ENCODE peak calls at places on chromosome 7, in five cellular contexts. One of them, this sample, is unnamed.

GRCh38 chr7:96218844-96219243 is 103.1 kb downstream of the SLC25A13 start:
- DNase-seq in brain microvascular endothelial cell: no peak
- DNase-seq in AG04449: no peak
- DNase-seq in ovary: no peak
- DNase-seq in esophagus squamous epithelium: no peak
- DNase-seq in this sample: no peak

GRCh38 chr7:30595461-30596042 is 874 bp downstream of the GARS1 start:
- DNase-seq in brain microvascular endothelial cell: no peak
- DNase-seq in AG04449: no peak
- DNase-seq in ovary: no peak
- DNase-seq in esophagus squamous epithelium: no peak
- DNase-seq in this sample: no peak

GRCh38 chr7:35725280-35725680 is 30.3 kb upstream of the HERPUD2 start:
- DNase-seq in brain microvascular endothelial cell: no peak
- DNase-seq in AG04449: no peak
- DNase-seq in ovary: no peak
- DNase-seq in esophagus squamous epithelium: no peak
- DNase-seq in this sample: no peak

GRCh38 chr7:111486472-111487142 is 75.7 kb downstream of the IMMP2L start:
- DNase-seq in brain microvascular endothelial cell: peak
- DNase-seq in AG04449: peak
- DNase-seq in ovary: no peak
- DNase-seq in esophagus squamous epithelium: no peak
- DNase-seq in this sample: peak

GRCh38 chr7:155824195-155824915 is 12.1 kb upstream of the SHH start:
- DNase-seq in brain microvascular endothelial cell: no peak
- DNase-seq in AG04449: no peak
- DNase-seq in ovary: no peak
- DNase-seq in esophagus squamous epithelium: no peak
- DNase-seq in this sample: no peak

GRCh38 chr7:79502151-79502550 is 48.7 kb upstream of the MAGI2 start:
- DNase-seq in brain microvascular endothelial cell: no peak
- DNase-seq in AG04449: no peak
- DNase-seq in ovary: no peak
- DNase-seq in esophagus squamous epithelium: no peak
- DNase-seq in this sample: no peak

GRCh38 chr7:135258585-135258984 is 24.9 kb downstream of the STRA8 start:
- DNase-seq in brain microvascular endothelial cell: no peak
- DNase-seq in AG04449: no peak
- DNase-seq in ovary: no peak
- DNase-seq in esophagus squamous epithelium: no peak
- DNase-seq in this sample: no peak

GRCh38 chr7:113267885-113268284 is 149.5 kb upstream of the SMIM30 start:
- DNase-seq in brain microvascular endothelial cell: peak
- DNase-seq in AG04449: no peak
- DNase-seq in ovary: no peak
- DNase-seq in esophagus squamous epithelium: no peak
- DNase-seq in this sample: peak

GRCh38 chr7:73308665-73309214 is at the start of gene NSUN5:
- DNase-seq in brain microvascular endothelial cell: peak
- DNase-seq in AG04449: no peak
- DNase-seq in ovary: peak
- DNase-seq in esophagus squamous epithelium: peak
- DNase-seq in this sample: peak

GRCh38 chr7:116766881-116767280 is 94.9 kb downstream of the MET start:
- DNase-seq in brain microvascular endothelial cell: no peak
- DNase-seq in AG04449: no peak
- DNase-seq in ovary: no peak
- DNase-seq in esophagus squamous epithelium: no peak
- DNase-seq in this sample: no peak

GRCh38 chr7:140416560-140416959 is 12.7 kb downstream of the RAB19 start:
- DNase-seq in brain microvascular endothelial cell: no peak
- DNase-seq in AG04449: no peak
- DNase-seq in ovary: no peak
- DNase-seq in esophagus squamous epithelium: no peak
- DNase-seq in this sample: no peak

GRCh38 chr7:131525820-131526219 is 30.6 kb downstream of the PODXL start:
- DNase-seq in brain microvascular endothelial cell: peak
- DNase-seq in AG04449: no peak
- DNase-seq in ovary: no peak
- DNase-seq in esophagus squamous epithelium: no peak
- DNase-seq in this sample: no peak

GRCh38 chr7:29610031-29610490 is 46.4 kb downstream of the PRR15 start:
- DNase-seq in brain microvascular endothelial cell: no peak
- DNase-seq in AG04449: no peak
- DNase-seq in ovary: no peak
- DNase-seq in esophagus squamous epithelium: no peak
- DNase-seq in this sample: no peak

GRCh38 chr7:123538189-123538714 is 3.9 kb upstream of the IQUB start:
- DNase-seq in brain microvascular endothelial cell: peak
- DNase-seq in AG04449: peak
- DNase-seq in ovary: no peak
- DNase-seq in esophagus squamous epithelium: no peak
- DNase-seq in this sample: peak

GRCh38 chr7:127541548-127541947 is 43.8 kb downstream of the GCC1 start:
- DNase-seq in brain microvascular endothelial cell: no peak
- DNase-seq in AG04449: no peak
- DNase-seq in ovary: no peak
- DNase-seq in esophagus squamous epithelium: no peak
- DNase-seq in this sample: no peak

GRCh38 chr7:144048648-144049047 is at the start of gene OR2A5:
- DNase-seq in brain microvascular endothelial cell: no peak
- DNase-seq in AG04449: no peak
- DNase-seq in ovary: no peak
- DNase-seq in esophagus squamous epithelium: no peak
- DNase-seq in this sample: no peak

GRCh38 chr7:43302211-43302711 is 189.8 kb downstream of the HECW1 start:
- DNase-seq in brain microvascular endothelial cell: peak
- DNase-seq in AG04449: no peak
- DNase-seq in ovary: no peak
- DNase-seq in esophagus squamous epithelium: no peak
- DNase-seq in this sample: no peak

GRCh38 chr7:112476390-112477052 is 4.3 kb upstream of the LSMEM1 start:
- DNase-seq in brain microvascular endothelial cell: no peak
- DNase-seq in AG04449: no peak
- DNase-seq in ovary: no peak
- DNase-seq in esophagus squamous epithelium: no peak
- DNase-seq in this sample: no peak

GRCh38 chr7:143345428-143345900 is 17.0 kb downstream of the FAM131B start:
- DNase-seq in brain microvascular endothelial cell: peak
- DNase-seq in AG04449: no peak
- DNase-seq in ovary: peak
- DNase-seq in esophagus squamous epithelium: no peak
- DNase-seq in this sample: no peak

GRCh38 chr7:99196536-99197288 is 11.2 kb downstream of the KPNA7 start:
- DNase-seq in brain microvascular endothelial cell: peak
- DNase-seq in AG04449: no peak
- DNase-seq in ovary: no peak
- DNase-seq in esophagus squamous epithelium: no peak
- DNase-seq in this sample: no peak

GRCh38 chr7:139095194-139095659 is 14.3 kb downstream of the ZC3HAV1 start:
- DNase-seq in brain microvascular endothelial cell: no peak
- DNase-seq in AG04449: no peak
- DNase-seq in ovary: no peak
- DNase-seq in esophagus squamous epithelium: peak
- DNase-seq in this sample: no peak

GRCh38 chr7:151275813-151276577 is 27.5 kb upstream of the SMARCD3 start:
- DNase-seq in brain microvascular endothelial cell: no peak
- DNase-seq in AG04449: no peak
- DNase-seq in ovary: no peak
- DNase-seq in esophagus squamous epithelium: no peak
- DNase-seq in this sample: no peak
- H3K4me3 ChIP-seq in brain microvascular endothelial cell: no peak
- H3K4me3 ChIP-seq in AG04449: peak
- H3K4me3 ChIP-seq in ovary: no peak
- H3K4me3 ChIP-seq in esophagus squamous epithelium: peak
- H3K4me3 ChIP-seq in this sample: peak

DNA sequence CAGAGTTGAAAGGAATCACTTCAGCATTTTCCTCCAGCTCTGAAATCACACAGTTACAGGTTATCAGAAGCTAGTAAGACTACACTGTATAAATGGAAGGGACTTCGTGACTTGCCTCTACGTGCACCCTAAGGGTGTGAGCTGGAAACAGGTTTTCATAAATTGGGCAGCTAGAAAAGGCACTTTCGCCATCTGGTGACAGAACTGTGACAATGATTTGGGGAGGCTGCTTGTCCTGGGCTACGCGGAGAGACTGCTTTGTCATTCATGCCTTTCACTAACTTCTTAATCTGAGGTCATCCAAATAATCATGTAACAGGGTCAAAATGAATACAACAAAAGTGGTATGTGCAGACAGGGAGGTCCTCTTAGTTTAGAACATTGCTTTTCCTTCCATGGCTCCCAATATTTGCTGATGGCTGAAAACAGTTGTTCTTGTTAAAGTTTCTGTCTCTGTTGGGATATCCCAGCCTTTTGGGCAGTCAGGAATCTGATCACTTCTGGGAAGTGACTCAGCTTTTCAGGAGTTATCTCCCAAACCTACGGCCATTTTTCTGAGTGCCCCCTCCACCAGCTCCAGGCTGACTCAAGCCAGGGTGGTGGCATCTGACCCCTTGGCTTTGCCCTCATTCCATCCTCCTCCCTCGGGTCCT is 17.8 kb downstream of the VWC2 start:
- DNase-seq in brain microvascular endothelial cell: no peak
- DNase-seq in AG04449: no peak
- DNase-seq in ovary: no peak
- DNase-seq in esophagus squamous epithelium: no peak
- DNase-seq in this sample: no peak
- TF ChIP-seq CTCF in brain microvascular endothelial cell: no peak
- TF ChIP-seq CTCF in AG04449: no peak
- TF ChIP-seq CTCF in ovary: no peak
- TF ChIP-seq CTCF in esophagus squamous epithelium: peak
- TF ChIP-seq CTCF in this sample: no peak

GRCh38 chr7:86644282-86645173 is 819 bp downstream of the GRM3 start:
- DNase-seq in brain microvascular endothelial cell: no peak
- DNase-seq in AG04449: no peak
- DNase-seq in ovary: no peak
- DNase-seq in esophagus squamous epithelium: no peak
- DNase-seq in this sample: no peak
- H3K4me3 ChIP-seq in brain microvascular endothelial cell: peak
- H3K4me3 ChIP-seq in AG04449: no peak
- H3K4me3 ChIP-seq in ovary: peak
- H3K4me3 ChIP-seq in esophagus squamous epithelium: peak
- H3K4me3 ChIP-seq in this sample: no peak

GRCh38 chr7:18276380-18276779 is 219.2 kb upstream of the HDAC9 start:
- DNase-seq in brain microvascular endothelial cell: no peak
- DNase-seq in AG04449: no peak
- DNase-seq in ovary: no peak
- DNase-seq in esophagus squamous epithelium: no peak
- DNase-seq in this sample: no peak
- TF ChIP-seq CTCF in brain microvascular endothelial cell: peak
- TF ChIP-seq CTCF in AG04449: no peak
- TF ChIP-seq CTCF in ovary: no peak
- TF ChIP-seq CTCF in esophagus squamous epithelium: no peak
- TF ChIP-seq CTCF in this sample: no peak

GRCh38 chr7:128740996-128741395 is 1.8 kb downstream of the CALU start:
- DNase-seq in brain microvascular endothelial cell: no peak
- DNase-seq in AG04449: no peak
- DNase-seq in ovary: no peak
- DNase-seq in esophagus squamous epithelium: no peak
- DNase-seq in this sample: no peak

GRCh38 chr7:128742206-128742605 is 3.0 kb downstream of the CALU start:
- DNase-seq in brain microvascular endothelial cell: no peak
- DNase-seq in AG04449: no peak
- DNase-seq in ovary: no peak
- DNase-seq in esophagus squamous epithelium: no peak
- DNase-seq in this sample: no peak

GRCh38 chr7:128743112-128743772 is 4.1 kb downstream of the CALU start:
- DNase-seq in brain microvascular endothelial cell: peak
- DNase-seq in AG04449: no peak
- DNase-seq in ovary: no peak
- DNase-seq in esophagus squamous epithelium: no peak
- DNase-seq in this sample: no peak

GRCh38 chr7:128739990-128740682 is 977 bp downstream of the CALU start:
- DNase-seq in brain microvascular endothelial cell: no peak
- DNase-seq in AG04449: no peak
- DNase-seq in ovary: no peak
- DNase-seq in esophagus squamous epithelium: no peak
- DNase-seq in this sample: no peak

DNA sequence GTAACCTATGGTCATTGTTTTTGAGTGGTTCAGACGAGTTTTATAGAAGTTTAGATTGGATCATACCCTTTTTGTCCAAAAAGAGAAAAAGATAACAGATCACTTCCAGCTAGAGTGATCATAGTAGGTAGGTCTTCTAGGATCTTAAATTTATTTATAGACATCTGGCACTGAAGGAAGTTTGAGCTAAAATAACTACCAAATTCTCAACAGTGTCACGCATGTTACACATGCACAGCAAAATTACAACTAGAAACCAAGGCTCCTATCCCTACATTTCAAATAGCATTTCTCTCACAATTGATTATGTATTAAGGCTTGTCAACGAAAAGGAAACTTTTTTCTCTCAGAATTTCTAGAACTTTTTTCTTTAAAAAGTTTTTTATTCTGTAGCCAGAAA is 2.3 kb downstream of the CALU start:
- DNase-seq in brain microvascular endothelial cell: no peak
- DNase-seq in AG04449: no peak
- DNase-seq in ovary: no peak
- DNase-seq in esophagus squamous epithelium: no peak
- DNase-seq in this sample: no peak
- H3K4me3 ChIP-seq in brain microvascular endothelial cell: peak
- H3K4me3 ChIP-seq in AG04449: peak
- H3K4me3 ChIP-seq in ovary: peak
- H3K4me3 ChIP-seq in esophagus squamous epithelium: no peak
- H3K4me3 ChIP-seq in this sample: peak